ENCODE peak calls at places on chromosomes 2 and 18, in six cellular contexts. Q is endodermal cell, E is fibroblast of lung, B is H9, L is mammary epithelial cell, S is mesendoderm. H is an unnamed sample.

GRCh38 chr2:240139011-240139441 is 1.4 kb downstream of the OTOS start:
- DNase-seq in Q (peak; percentile 40), E (no peak), B (peak; percentile 18), L (no peak), S (no peak), H (no peak)

GRCh38 chr18:72128649-72129048 is 415.5 kb downstream of the CBLN2 start:
- DNase-seq in Q (no peak), E (no peak), B (no peak), L (no peak), S (no peak), H (peak; percentile 17)

GRCh38 chr2:167843203-167843602 is 404.2 kb downstream of the STK39 start:
- DNase-seq in Q (no peak), E (no peak), B (no peak), L (no peak), S (no peak), H (no peak)

GRCh38 chr18:49569701-49570100 is 7.8 kb downstream of the LIPG start:
- DNase-seq in Q (no peak), E (no peak), B (no peak), L (peak; percentile 46), S (no peak), H (no peak)

GRCh38 chr18:21194871-21195771 is 46.9 kb upstream of the GREB1L start:
- DNase-seq in Q (no peak), E (peak; percentile 71), B (no peak), L (peak; percentile 58), S (peak; percentile 42), H (peak; percentile 83)

GRCh38 chr18:33577688-33578370 is at the start of gene ASXL3:
- DNase-seq in Q (peak; percentile 61), E (peak; percentile 51), B (peak; percentile 40), L (no peak), S (peak; percentile 16), H (peak; percentile 62)

GRCh38 chr2:109005686-109006204 is 16.7 kb upstream of the EDAR start:
- DNase-seq in Q (no peak), E (peak; percentile 52), B (no peak), L (no peak), S (no peak), H (no peak)

GRCh38 chr2:100934504-100935371 is 67.4 kb upstream of the RPL31 start:
- DNase-seq in Q (peak; percentile 10), E (no peak), B (no peak), L (no peak), S (no peak), H (no peak)

GRCh38 chr18:9925369-9925768 is 11.6 kb downstream of the VAPA start:
- DNase-seq in Q (no peak), E (peak; percentile 24), B (no peak), L (no peak), S (no peak), H (no peak)

GRCh38 chr18:9926223-9926894 is 12.5 kb downstream of the VAPA start:
- DNase-seq in Q (no peak), E (no peak), B (no peak), L (no peak), S (peak; percentile 68), H (no peak)

GRCh38 chr18:9924371-9924943 is 10.6 kb downstream of the VAPA start:
- DNase-seq in Q (no peak), E (no peak), B (no peak), L (no peak), S (no peak), H (no peak)

GRCh38 chr18:9926977-9927376 is 13.2 kb downstream of the VAPA start:
- DNase-seq in Q (no peak), E (no peak), B (no peak), L (no peak), S (no peak), H (no peak)

DNA sequence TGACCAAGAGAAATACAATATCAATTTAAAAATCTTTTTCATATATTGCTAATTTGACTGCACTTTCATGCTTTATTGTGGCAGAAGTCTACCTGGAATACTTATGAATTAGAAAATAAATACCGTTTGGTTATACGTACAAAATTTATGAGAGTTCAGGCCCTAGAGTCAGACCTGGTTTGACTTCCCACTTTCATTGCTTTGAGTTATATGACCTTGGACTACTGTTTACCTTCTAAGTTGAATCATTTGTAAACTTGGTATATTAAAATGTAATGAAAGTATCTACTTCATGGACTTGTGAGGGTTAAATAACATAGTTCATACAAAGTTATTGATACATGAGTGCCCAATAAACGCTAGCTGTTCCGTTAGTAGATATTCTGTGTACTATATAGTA is 12.0 kb downstream of the VAPA start:
- DNase-seq in Q (no peak), E (no peak), B (no peak), L (no peak), S (no peak), H (no peak)
- H3K9ac ChIP-seq in Q (no peak overlapping the region), E (no peak overlapping the region), B (no peak overlapping the region), L (no peak overlapping the region), S (no peak overlapping the region), H (no peak overlapping the region)

GRCh38 chr2:19868705-19869550 is 32.9 kb downstream of the TTC32 start:
- DNase-seq in Q (peak; percentile 85), E (peak; percentile 29), B (peak; percentile 73), L (no peak), S (peak; percentile 42), H (peak; percentile 73)
- H3K9ac ChIP-seq in Q (no peak overlapping the region), E (peak overlapping the region; percentile 43), B (no peak overlapping the region), L (no peak overlapping the region), S (peak overlapping the region; percentile 63), H (peak overlapping the region; percentile 81)

GRCh38 chr2:8646731-8647461 is 35.0 kb upstream of the ID2 start:
- DNase-seq in Q (no peak), E (no peak), B (no peak), L (no peak), S (no peak), H (no peak)
- H3K9ac ChIP-seq in Q (no peak overlapping the region), E (no peak overlapping the region), B (no peak overlapping the region), L (no peak overlapping the region), S (no peak overlapping the region), H (no peak overlapping the region)

DNA sequence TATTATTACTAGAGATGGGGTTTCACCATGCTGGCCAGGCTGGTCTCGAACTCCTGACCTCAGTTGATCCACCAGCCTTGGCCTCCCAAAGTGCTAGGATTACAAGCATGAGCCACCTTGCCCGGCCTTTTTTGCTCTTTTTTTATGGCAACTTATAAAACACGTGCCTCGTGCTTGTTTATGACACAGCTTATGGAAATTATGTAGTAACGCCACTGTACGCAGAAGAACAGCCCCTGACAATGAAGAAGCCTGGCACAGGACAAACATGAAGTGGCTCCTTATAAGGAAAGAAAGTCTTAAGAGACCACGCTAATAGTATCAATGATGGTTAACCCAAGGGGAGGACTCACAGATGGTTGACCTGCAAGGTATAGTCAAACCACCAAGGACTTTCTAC is 37.2 kb upstream of the RAPH1 start:
- DNase-seq in Q (no peak), E (no peak), B (no peak), L (no peak), S (no peak), H (no peak)
- H3K9ac ChIP-seq in Q (no peak overlapping the region), E (no peak overlapping the region), B (no peak overlapping the region), L (no peak overlapping the region), S (no peak overlapping the region), H (no peak overlapping the region)

GRCh38 chr2:4556136-4556535 is 852.8 kb downstream of the DCDC2C start:
- DNase-seq in Q (no peak), E (no peak), B (no peak), L (no peak), S (no peak), H (no peak)
- H3K9ac ChIP-seq in Q (no peak overlapping the region), E (no peak overlapping the region), B (no peak overlapping the region), L (no peak overlapping the region), S (no peak overlapping the region), H (no peak overlapping the region)

DNA sequence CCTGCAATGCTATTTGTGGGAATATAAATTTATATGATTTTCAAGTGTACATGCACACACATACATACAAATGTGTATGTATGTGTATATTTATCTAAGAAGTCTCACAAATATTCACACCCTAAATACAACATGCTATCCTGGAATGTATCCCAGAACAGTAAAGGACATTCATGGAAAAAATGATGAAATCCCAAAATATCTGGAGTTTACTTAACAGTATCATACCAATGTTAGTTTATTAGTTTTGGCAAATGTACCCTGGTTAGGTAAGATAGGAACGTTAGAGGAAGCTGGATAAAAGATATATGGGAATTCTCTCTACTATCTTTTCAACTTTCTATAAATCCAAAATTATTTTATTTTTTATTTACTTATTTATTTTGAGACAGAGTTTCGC is 19.0 kb upstream of the ASPRV1 start:
- DNase-seq in Q (no peak), E (peak; percentile 67), B (no peak), L (no peak), S (no peak), H (peak; percentile 83)
- H3K9ac ChIP-seq in Q (no peak overlapping the region), E (no peak overlapping the region), B (no peak overlapping the region), L (no peak overlapping the region), S (no peak overlapping the region), H (no peak overlapping the region)

DNA sequence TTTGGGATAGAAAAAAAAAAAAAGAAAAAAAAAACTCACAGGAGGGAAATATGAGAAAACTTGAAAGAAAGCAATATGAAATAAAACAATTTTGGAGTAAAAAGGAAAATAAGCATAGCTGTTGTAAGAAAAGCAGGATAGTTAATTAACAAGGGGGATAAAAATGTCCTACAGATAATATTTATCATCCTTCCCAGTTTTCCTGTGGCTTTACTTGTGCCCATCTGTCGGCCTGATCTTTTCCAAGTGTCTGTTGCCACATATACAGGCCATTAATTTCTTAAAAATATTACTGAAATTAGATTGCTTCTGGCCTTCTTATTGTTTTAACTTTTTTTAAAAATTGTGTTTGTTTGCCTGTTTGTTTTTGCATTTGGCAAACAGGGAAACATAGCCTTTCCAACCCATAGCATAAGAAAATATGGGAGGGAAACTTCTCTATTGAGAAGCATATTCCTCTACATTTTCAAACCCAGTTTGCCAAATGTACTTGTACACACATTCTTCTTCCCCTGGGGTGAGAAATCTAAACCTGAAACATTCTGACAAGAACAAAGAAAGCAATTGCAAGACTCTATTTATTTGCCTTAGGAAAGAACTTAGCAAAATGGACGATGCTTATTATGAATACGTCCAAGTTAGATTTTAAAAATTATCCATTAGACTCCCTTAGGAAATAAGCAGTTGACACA is 272.3 kb downstream of the CDH20 start:
- DNase-seq in Q (no peak), E (peak; percentile 8), B (no peak), L (no peak), S (no peak), H (no peak)
- H3K9ac ChIP-seq in Q (peak overlapping the region; percentile 56), E (peak overlapping the region; percentile 64), B (peak overlapping the region; percentile 55), L (peak overlapping the region; percentile 88), S (peak overlapping the region; percentile 75), H (peak overlapping the region; percentile 70)

DNA sequence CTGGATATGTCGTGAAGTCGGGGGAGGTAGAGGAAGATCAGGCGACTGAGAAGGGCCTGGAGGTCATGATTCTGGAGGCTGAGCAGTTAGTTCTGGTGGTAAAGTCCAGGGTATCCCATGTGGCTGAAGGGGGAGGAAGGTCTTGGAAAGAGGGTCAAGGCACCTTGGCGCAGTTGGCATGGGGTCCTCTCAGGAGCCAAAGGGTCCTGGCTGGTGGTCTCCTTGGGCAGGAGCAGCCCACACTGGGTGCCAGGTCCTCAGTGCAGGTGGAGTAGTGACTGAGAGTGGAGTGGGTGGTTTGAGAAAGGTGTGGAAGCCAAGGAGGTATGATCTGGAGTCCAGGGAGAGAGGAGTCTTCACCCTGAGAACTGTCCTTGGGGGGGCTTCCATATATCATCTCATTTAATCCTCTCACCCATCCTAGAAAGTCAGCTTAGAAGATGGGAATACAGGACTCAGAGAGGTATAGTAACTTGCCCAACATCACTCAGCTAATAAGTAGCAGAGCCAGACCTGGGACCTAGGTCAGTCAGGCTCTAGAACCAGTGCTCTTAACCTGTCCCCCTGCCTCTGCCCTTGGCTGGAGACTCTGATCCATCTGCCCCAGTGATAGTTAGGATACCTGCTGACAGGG is 24.5 kb downstream of the FBXO41 start:
- DNase-seq in Q (peak; percentile 22), E (no peak), B (no peak), L (no peak), S (no peak), H (no peak)
- H3K9ac ChIP-seq in Q (no peak overlapping the region), E (no peak overlapping the region), B (no peak overlapping the region), L (no peak overlapping the region), S (no peak overlapping the region), H (no peak overlapping the region)